ENCODE peak calls at places on chromosomes 16 and 17, in four cellular contexts. K is left lung, H is colonic mucosa, W is sigmoid colon. T is an unnamed sample. For H3K4me1, the result is how much of the 10 kb centered on the place peaks cover.

GRCh38 chr16:22139008-22139407 is 23.3 kb upstream of the SDR42E2 start:
- DNase-seq in K (peak), H (no peak), W (no peak), T (no peak)

GRCh38 chr16:82832861-82833260 is 206.1 kb downstream of the CDH13 start:
- DNase-seq in K (no peak), H (no peak), W (no peak), T (no peak)

GRCh38 chr17:27559996-27560481 is 70.9 kb upstream of the LGALS9 start:
- DNase-seq in K (peak), H (peak), W (peak), T (peak)

GRCh38 chr17:32870969-32871368 is 6.0 kb downstream of the MYO1D start:
- DNase-seq in K (no peak), H (no peak), W (no peak), T (no peak)

GRCh38 chr16:66225696-66226095 is 140.8 kb upstream of the CDH5 start:
- DNase-seq in K (no peak), H (no peak), W (no peak), T (no peak)

GRCh38 chr17:64202683-64203430 is 60.2 kb downstream of the TEX2 start:
- DNase-seq in K (no peak), H (no peak), W (no peak), T (no peak)

GRCh38 chr16:14310519-14310991 is 239.4 kb downstream of the MRTFB start:
- DNase-seq in K (no peak), H (no peak), W (no peak), T (no peak)

GRCh38 chr16:28309811-28310311 is 17.5 kb downstream of the SBK1 start:
- DNase-seq in K (peak), H (no peak), W (no peak), T (no peak)

GRCh38 chr17:70130274-70130673 is 39.1 kb upstream of the KCNJ2 start:
- DNase-seq in K (no peak), H (no peak), W (no peak), T (no peak)

GRCh38 chr17:38352245-38353083 is 820 bp downstream of the SOCS7 start:
- DNase-seq in K (peak), H (peak), W (no peak), T (peak)

GRCh38 chr17:5665164-5665563 is 80.9 kb upstream of the NLRP1 start:
- DNase-seq in K (no peak), H (no peak), W (no peak), T (no peak)

GRCh38 chr17:71792966-71793365 is 327.9 kb upstream of the SOX9 start:
- DNase-seq in K (no peak), H (no peak), W (no peak), T (no peak)

GRCh38 chr17:39568710-39569109 is 39.0 kb downstream of the NEUROD2 start:
- DNase-seq in K (no peak), H (no peak), W (no peak), T (no peak)

GRCh38 chr16:67341250-67341649 is 14.6 kb downstream of the LRRC36 start:
- DNase-seq in K (no peak), H (no peak), W (no peak), T (no peak)

GRCh38 chr17:60941028-60941427 is 263.4 kb downstream of the BCAS3 start:
- DNase-seq in K (peak), H (peak), W (no peak), T (peak)

GRCh38 chr17:45031231-45032149 is 19.9 kb downstream of the DCAKD start:
- DNase-seq in K (no peak), H (no peak), W (no peak), T (no peak)

GRCh38 chr16:19168173-19169080 is at the start of gene SYT17:
- DNase-seq in K (peak), H (peak), W (no peak), T (peak)

GRCh38 chr17:7077911-7078546 is 2.0 kb downstream of the CLEC10A start:
- DNase-seq in K (no peak), H (no peak), W (no peak), T (no peak)

GRCh38 chr17:46842835-46843234 is 8.5 kb upstream of the WNT9B start:
- DNase-seq in K (no peak), H (no peak), W (no peak), T (no peak)

GRCh38 chr17:72588961-72589360 is 468.1 kb downstream of the SOX9 start:
- DNase-seq in K (peak), H (peak), W (no peak), T (peak)

GRCh38 chr16:4855371-4855770 is 8.1 kb downstream of the UBN1 start:
- DNase-seq in K (no peak), H (no peak), W (no peak), T (no peak)

GRCh38 chr17:48632579-48633265 is 6.6 kb upstream of the HOXB9 start:
- DNase-seq in K (no peak), H (peak), W (peak), T (no peak)

GRCh38 chr16:81276323-81276722 is 37.8 kb downstream of the BCO1 start:
- DNase-seq in K (no peak), H (no peak), W (no peak), T (no peak)

GRCh38 chr17:41052594-41052993 is 2.4 kb downstream of the KRTAP2-2 start:
- DNase-seq in K (no peak), H (no peak), W (no peak), T (no peak)

GRCh38 chr17:70158180-70158579 is 11.2 kb upstream of the KCNJ2 start:
- DNase-seq in K (no peak), H (no peak), W (no peak), T (no peak)

GRCh38 chr17:8079291-8080207 is 8.0 kb downstream of the ALOX12B start:
- DNase-seq in K (peak), H (peak), W (peak), T (peak)

GRCh38 chr16:4313563-4314531 is 2.0 kb upstream of the GLIS2 start:
- DNase-seq in K (peak), H (peak), W (no peak), T (peak)

GRCh38 chr16:73071131-73071940 is 23.4 kb upstream of the ZFHX3 start:
- DNase-seq in K (peak), H (peak), W (peak), T (peak)

GRCh38 chr17:34098712-34099111 is 156.4 kb upstream of the CCL2 start:
- DNase-seq in K (no peak), H (no peak), W (no peak), T (peak)

GRCh38 chr16:85970016-85970711 is 71.2 kb downstream of the IRF8 start:
- DNase-seq in K (no peak), H (no peak), W (no peak), T (no peak)

GRCh38 chr17:40791808-40792436 is 7.8 kb downstream of the KRT28 start:
- DNase-seq in K (no peak), H (no peak), W (no peak), T (peak)

GRCh38 chr16:49672753-49673152 is 183.2 kb downstream of the ZNF423 start:
- DNase-seq in K (no peak), H (no peak), W (no peak), T (no peak)

GRCh38 chr17:33154869-33155455 is 138.1 kb downstream of the ASIC2 start:
- DNase-seq in K (no peak), H (no peak), W (no peak), T (no peak)

GRCh38 chr16:28826141-28826540 is 3.3 kb downstream of the ATXN2L start:
- DNase-seq in K (no peak), H (no peak), W (no peak), T (no peak)

GRCh38 chr17:1069847-1070246 is 72.9 kb downstream of the TIMM22 start:
- DNase-seq in K (no peak), H (no peak), W (no peak), T (no peak)

GRCh38 chr16:359871-360697 is 7.6 kb upstream of the AXIN1 start:
- DNase-seq in K (no peak), H (no peak), W (no peak), T (no peak)

GRCh38 chr17:76737676-76738467 is at the start of gene MFSD11:
- DNase-seq in K (peak), H (peak), W (peak), T (peak)

GRCh38 chr17:76738468-76738850 is 540 bp downstream of the MFSD11 start:
- DNase-seq in K (no peak), H (no peak), W (peak), T (no peak)

GRCh38 chr17:76736349-76737081 is 616 bp downstream of the SRSF2 start:
- DNase-seq in K (peak), H (peak), W (peak), T (peak)

GRCh38 chr17:76735586-76736348 is 1.4 kb downstream of the SRSF2 start:
- DNase-seq in K (no peak), H (no peak), W (no peak), T (no peak)

DNA sequence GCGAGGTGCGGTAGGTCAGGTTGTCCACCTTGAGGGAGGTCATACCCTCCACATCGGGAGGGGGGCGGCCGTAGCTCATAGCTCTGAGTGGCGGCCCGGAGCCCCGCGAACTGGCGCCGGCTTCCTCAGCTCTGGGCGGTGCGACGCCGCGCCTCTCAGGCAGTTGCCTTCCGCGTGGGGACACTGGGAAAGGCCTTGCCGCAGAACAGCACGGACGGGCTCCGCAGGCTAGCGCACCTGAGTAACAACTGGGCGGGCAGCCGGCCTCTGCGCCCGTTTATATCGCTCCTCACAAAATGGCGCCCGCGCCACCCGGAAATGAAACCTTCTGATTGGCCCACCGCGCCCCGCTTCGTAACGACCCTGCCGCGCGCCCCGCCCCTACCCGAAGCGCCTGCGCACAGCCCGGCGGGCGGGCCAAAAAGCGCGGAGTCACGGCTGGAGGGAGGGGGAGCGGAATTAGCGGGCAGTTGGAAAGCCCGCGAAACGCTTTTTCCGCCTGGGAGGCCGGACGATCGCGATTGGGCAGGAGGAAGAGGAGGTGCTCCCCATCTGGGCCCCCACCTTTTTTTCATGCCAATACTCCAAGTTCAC is at the start of gene SRSF2:
- DNase-seq in K (peak), H (peak), W (peak), T (peak)
- H3K4me1 ChIP-seq in K (under half), H (under half), W (half or more), T (under half)

GRCh38 chr17:73611630-73612029 is 32.6 kb downstream of the SDK2 start:
- DNase-seq in K (no peak), H (no peak), W (no peak), T (no peak)
- H3K4me1 ChIP-seq in K (under half), H (under half), W (under half), T (under half)

GRCh38 chr17:76138234-76138895 is 2.7 kb downstream of the FOXJ1 start:
- DNase-seq in K (no peak), H (no peak), W (no peak), T (peak)

GRCh38 chr17:76138896-76139248 is 2.2 kb downstream of the FOXJ1 start:
- DNase-seq in K (no peak), H (no peak), W (no peak), T (no peak)

GRCh38 chr17:76139801-76140660 is 1.0 kb downstream of the FOXJ1 start:
- DNase-seq in K (peak), H (peak), W (no peak), T (peak)

GRCh38 chr17:76140661-76141211 is 309 bp downstream of the FOXJ1 start:
- DNase-seq in K (no peak), H (no peak), W (no peak), T (no peak)

DNA sequence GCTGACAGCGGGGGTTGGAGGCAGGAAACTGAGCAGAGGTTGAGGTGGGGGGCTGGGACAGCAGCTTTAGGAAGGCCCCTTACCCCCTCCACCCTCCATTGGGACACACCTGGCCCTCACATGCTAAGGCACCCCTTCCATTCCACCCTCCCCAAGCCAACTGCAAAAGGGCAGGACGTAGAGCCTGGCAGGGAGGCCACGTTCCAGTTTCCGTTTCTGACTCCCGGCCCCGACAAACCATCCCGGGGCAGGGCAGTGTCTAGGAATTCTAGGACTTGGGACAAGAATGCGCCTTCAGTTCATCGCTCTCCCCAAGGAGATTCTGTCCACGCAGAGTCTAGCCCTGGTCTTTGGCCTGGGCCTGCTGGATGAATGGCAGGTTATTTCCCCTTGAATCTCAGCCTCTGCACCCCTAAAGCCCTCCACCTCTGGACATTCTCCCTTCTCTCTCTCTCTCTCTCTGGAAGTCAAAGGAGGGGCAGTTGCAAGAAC is 1.7 kb downstream of the FOXJ1 start:
- DNase-seq in K (no peak), H (no peak), W (no peak), T (no peak)
- H3K4me1 ChIP-seq in K (under half), H (under half), W (under half), T (under half)

GRCh38 chr16:68366062-68366461 is 55.2 kb downstream of the PRMT7 start:
- DNase-seq in K (no peak), H (no peak), W (no peak), T (no peak)
- H3K4me1 ChIP-seq in K (under half), H (under half), W (under half), T (under half)

GRCh38 chr17:20184977-20185619 is 175.9 kb downstream of the SPECC1 start:
- DNase-seq in K (no peak), H (no peak), W (no peak), T (no peak)
- H3K4me1 ChIP-seq in K (under half), H (under half), W (under half), T (under half)

DNA sequence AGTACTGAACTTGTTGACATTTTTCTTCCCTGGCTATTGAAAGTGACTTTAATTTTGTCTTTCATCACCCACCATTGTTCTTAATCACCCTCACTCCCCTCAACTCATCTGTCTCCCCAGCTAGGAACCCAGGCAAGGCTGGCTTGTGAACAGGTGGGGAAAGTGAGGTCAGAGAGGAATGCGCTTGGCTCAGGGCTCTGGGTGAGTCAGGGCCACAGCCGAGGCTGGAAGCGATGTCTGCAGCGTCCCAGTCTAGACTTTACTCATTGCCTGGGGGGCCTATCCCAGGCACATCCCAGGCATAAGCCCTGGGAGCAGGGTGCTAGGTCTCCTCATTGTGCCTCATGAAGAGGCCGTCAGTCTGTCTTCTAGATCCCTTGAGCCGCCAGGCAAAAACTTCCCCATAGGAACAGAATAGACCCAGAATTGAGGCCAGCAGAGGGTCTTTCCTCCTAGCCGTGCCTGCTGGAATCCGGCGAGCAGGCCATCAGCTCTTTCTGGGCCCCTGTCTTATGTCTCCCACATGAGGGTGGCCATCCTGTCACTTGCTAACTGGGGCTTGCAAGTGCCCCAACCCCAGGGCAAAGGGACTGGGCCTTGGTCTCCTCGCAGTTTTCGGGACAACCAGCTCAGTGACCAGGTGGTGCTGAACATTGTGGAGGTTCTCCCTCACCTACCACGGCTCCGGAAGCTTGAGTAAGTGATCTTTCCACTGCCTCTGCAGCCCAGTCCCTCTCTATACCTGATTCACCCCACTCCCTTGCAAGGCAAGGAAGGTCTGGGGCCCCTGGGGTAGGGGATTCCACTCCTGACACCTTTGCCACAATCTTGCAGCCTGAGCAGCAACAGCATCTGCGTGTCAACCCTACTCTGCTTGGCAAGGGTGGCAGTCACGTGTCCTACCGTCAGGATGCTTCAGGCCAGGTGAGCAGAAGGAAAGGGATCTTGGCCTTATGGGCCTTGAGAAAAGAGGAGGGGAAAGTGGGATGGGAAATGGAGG is 40.1 kb downstream of the NLRC5 start:
- DNase-seq in K (no peak), H (no peak), W (no peak), T (no peak)
- H3K4me1 ChIP-seq in K (under half), H (under half), W (under half), T (under half)

GRCh38 chr17:4514206-4514605 is 15.5 kb downstream of the SPNS2 start:
- DNase-seq in K (peak), H (no peak), W (peak), T (peak)
- H3K4me1 ChIP-seq in K (under half), H (under half), W (under half), T (under half)

T was measured in hepatocyte.